ENCODE peak calls at places on chromosomes 3 and 15, in seven cellular contexts. F is heart left ventricle, Z is A549, L is IMR-90, Q is left ventricle myocardium inferior, H is astrocyte, S is neural progenitor cell. P is an unnamed sample. For H3K4me1, the result is how much of the 10 kb centered on the place peaks cover.

GRCh38 chr3:31696009-31696297 is 163.2 kb downstream of the STT3B start:
- DNase-seq in F (no peak), S (no peak), Q (no peak), H (no peak), Z (no peak), L (no peak), P (no peak)

GRCh38 chr3:187015903-187016638 is 85.7 kb downstream of the ST6GAL1 start:
- DNase-seq in F (no peak), H (no peak), S (no peak), Z (no peak), L (no peak), Q (no peak), P (no peak)

GRCh38 chr3:42906085-42906904 is at the start of gene ZNF662:
- DNase-seq in Q (peak), H (no peak), Z (no peak), S (no peak), F (peak), L (no peak), P (peak)

GRCh38 chr3:32419766-32420137 is 28.1 kb downstream of the CMTM7 start:
- DNase-seq in S (no peak), Q (no peak), L (no peak), Z (no peak), F (no peak), H (no peak), P (no peak)

GRCh38 chr3:126135056-126135397 is 45.4 kb downstream of the ALDH1L1 start:
- DNase-seq in Q (no peak), L (no peak), H (no peak), F (no peak), Z (no peak), S (no peak), P (no peak)

GRCh38 chr15:96629501-96629900 is 299.0 kb downstream of the NR2F2 start:
- DNase-seq in Q (peak), S (no peak), F (peak), L (no peak), Z (no peak), H (no peak), P (no peak)

GRCh38 chr3:82891028-82891427 is 1129.6 kb upstream of the GBE1 start:
- DNase-seq in F (no peak), H (no peak), L (no peak), S (no peak), Q (no peak), Z (no peak), P (no peak)

GRCh38 chr3:190552969-190553759 is 39.3 kb downstream of the IL1RAP start:
- DNase-seq in Q (no peak), L (no peak), F (no peak), Z (no peak), H (no peak), S (peak), P (no peak)

GRCh38 chr3:18843188-18843587 is 305.1 kb upstream of the KCNH8 start:
- DNase-seq in H (no peak), Q (no peak), S (no peak), F (no peak), Z (no peak), L (no peak), P (no peak)

GRCh38 chr3:28651159-28651558 is 302.5 kb upstream of the AZI2 start:
- DNase-seq in Z (no peak), L (no peak), S (no peak), Q (no peak), F (no peak), H (no peak), P (no peak)

DNA sequence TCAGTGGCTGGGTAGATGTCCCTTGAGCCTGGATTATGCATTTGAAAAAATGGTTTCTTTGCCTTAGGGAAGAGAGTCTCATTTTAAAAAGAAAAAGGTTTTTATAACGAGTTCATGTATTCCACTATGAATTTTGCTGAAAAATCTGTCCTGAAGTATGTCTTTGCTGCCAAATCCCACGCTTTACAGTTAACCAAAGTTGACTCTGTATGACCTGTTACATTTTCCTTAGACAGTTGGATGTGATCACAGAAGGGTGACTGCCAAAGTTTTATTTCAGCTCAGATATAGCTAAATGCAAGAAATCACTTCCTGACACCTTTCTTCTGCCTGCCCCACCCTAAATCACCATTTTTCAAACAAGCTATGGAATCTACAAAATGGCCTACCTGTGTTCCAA is 73.5 kb downstream of the FILIP1L start:
- DNase-seq in F (no peak), Z (no peak), L (peak), Q (no peak), S (no peak), H (peak), P (no peak)
- H3K4me3 ChIP-seq in F (no peak), Z (no peak), L (no peak), Q (no peak), S (no peak), H (no peak), P (no peak)

GRCh38 chr3:147404800-147405551 is 1.4 kb downstream of the ZIC4 start:
- DNase-seq in H (no peak), Z (no peak), S (peak), F (no peak), Q (no peak), L (no peak), P (no peak)
- H3K4me1 ChIP-seq in H (under half), Z (under half), S (under half), F (under half), Q (under half), L (under half), P (under half)

GRCh38 chr3:193553606-193554005 is 1.1 kb downstream of the ATP13A4 start:
- DNase-seq in Q (no peak), H (no peak), F (no peak), S (no peak), Z (no peak), L (no peak), P (no peak)
- H3K4me3 ChIP-seq in Q (no peak), H (no peak), F (no peak), S (no peak), Z (no peak), L (no peak), P (no peak)

GRCh38 chr15:70098461-70099166 is 897 bp upstream of the TLE3 start:
- DNase-seq in H (no peak), Z (peak), L (no peak), S (peak), F (no peak), Q (peak), P (peak)

GRCh38 chr15:70100495-70101331 is 3.0 kb upstream of the TLE3 start:
- DNase-seq in Q (peak), S (peak), L (peak), Z (peak), F (peak), H (peak), P (peak)

GRCh38 chr15:70099966-70100494 is 2.3 kb upstream of the TLE3 start:
- DNase-seq in H (no peak), L (no peak), Z (peak), S (peak), F (no peak), Q (no peak), P (no peak)

GRCh38 chr15:70098170-70098460 is 398 bp upstream of the TLE3 start:
- DNase-seq in F (no peak), H (no peak), Z (no peak), Q (no peak), L (no peak), S (no peak), P (no peak)

GRCh38 chr15:70099167-70099965 is 1.6 kb upstream of the TLE3 start:
- DNase-seq in Q (peak), F (peak), H (peak), S (peak), L (peak), Z (peak), P (peak)
- H3K4me1 ChIP-seq in Q (half or more), F (under half), H (under half), S (under half), L (under half), Z (under half), P (under half)

P was measured in lung.